ENCODE peak calls at places on chromosomes 6 and 20, in four cellular contexts. One of them, this sample, is unnamed.

GRCh38 chr20:59017493-59018231 is 1.6 kb upstream of the TUBB1 start:
- DNase-seq in K562: no peak
- DNase-seq in GM12878: no peak
- DNase-seq in HepG2: no peak
- DNase-seq in this sample: no peak

GRCh38 chr6:35165630-35166071 is 24.5 kb upstream of the TCP11 start:
- DNase-seq in K562: no peak
- DNase-seq in GM12878: peak
- DNase-seq in HepG2: peak
- DNase-seq in this sample: no peak

GRCh38 chr6:47034919-47035318 is 7.2 kb downstream of the ADGRF1 start:
- DNase-seq in K562: no peak
- DNase-seq in GM12878: no peak
- DNase-seq in HepG2: no peak
- DNase-seq in this sample: peak

GRCh38 chr6:80094017-80094416 is 12.5 kb upstream of the BCKDHB start:
- DNase-seq in K562: peak
- DNase-seq in GM12878: no peak
- DNase-seq in HepG2: no peak
- DNase-seq in this sample: peak

GRCh38 chr6:83838727-83839126 is 14.4 kb upstream of the RIPPLY2 start:
- DNase-seq in K562: no peak
- DNase-seq in GM12878: no peak
- DNase-seq in HepG2: no peak
- DNase-seq in this sample: no peak

GRCh38 chr6:142803027-142803426 is 141.9 kb downstream of the HIVEP2 start:
- DNase-seq in K562: no peak
- DNase-seq in GM12878: no peak
- DNase-seq in HepG2: no peak
- DNase-seq in this sample: no peak

GRCh38 chr20:63640086-63640485 is 13.1 kb downstream of the STMN3 start:
- DNase-seq in K562: no peak
- DNase-seq in GM12878: no peak
- DNase-seq in HepG2: no peak
- DNase-seq in this sample: no peak

GRCh38 chr20:32282461-32282860 is 5.0 kb downstream of the KIF3B start:
- DNase-seq in K562: no peak
- DNase-seq in GM12878: no peak
- DNase-seq in HepG2: no peak
- DNase-seq in this sample: no peak

GRCh38 chr6:71349395-71349794 is 60.8 kb downstream of the OGFRL1 start:
- DNase-seq in K562: peak
- DNase-seq in GM12878: no peak
- DNase-seq in HepG2: peak
- DNase-seq in this sample: peak

GRCh38 chr6:75735491-75736186 is 13.4 kb upstream of the MYO6 start:
- DNase-seq in K562: no peak
- DNase-seq in GM12878: peak
- DNase-seq in HepG2: peak
- DNase-seq in this sample: no peak

GRCh38 chr6:109381747-109382575 is at the start of gene CD164:
- DNase-seq in K562: peak
- DNase-seq in GM12878: peak
- DNase-seq in HepG2: peak
- DNase-seq in this sample: peak

GRCh38 chr6:4323322-4323721 is 187.9 kb upstream of the ECI2 start:
- DNase-seq in K562: no peak
- DNase-seq in GM12878: no peak
- DNase-seq in HepG2: no peak
- DNase-seq in this sample: no peak

GRCh38 chr20:64153861-64154589 is 10.2 kb upstream of the MYT1 start:
- DNase-seq in K562: no peak
- DNase-seq in GM12878: no peak
- DNase-seq in HepG2: no peak
- DNase-seq in this sample: no peak

GRCh38 chr6:158769696-158770446 is 49.3 kb downstream of the EZR start:
- DNase-seq in K562: no peak
- DNase-seq in GM12878: no peak
- DNase-seq in HepG2: no peak
- DNase-seq in this sample: no peak

GRCh38 chr6:33205172-33206026 is 944 bp downstream of the HSD17B8 start:
- DNase-seq in K562: peak
- DNase-seq in GM12878: no peak
- DNase-seq in HepG2: no peak
- DNase-seq in this sample: peak

GRCh38 chr6:31498748-31499147 is 803 bp downstream of the MICB start:
- DNase-seq in K562: peak
- DNase-seq in GM12878: no peak
- DNase-seq in HepG2: no peak
- DNase-seq in this sample: no peak

GRCh38 chr6:99520855-99521556 is 5.8 kb upstream of the USP45 start:
- DNase-seq in K562: peak
- DNase-seq in GM12878: no peak
- DNase-seq in HepG2: peak
- DNase-seq in this sample: peak

GRCh38 chr6:152854086-152854795 is 103.6 kb downstream of the VIP start:
- DNase-seq in K562: no peak
- DNase-seq in GM12878: no peak
- DNase-seq in HepG2: no peak
- DNase-seq in this sample: peak

GRCh38 chr6:152845421-152845820 is 94.8 kb downstream of the VIP start:
- DNase-seq in K562: no peak
- DNase-seq in GM12878: no peak
- DNase-seq in HepG2: no peak
- DNase-seq in this sample: no peak

GRCh38 chr6:152846825-152847224 is 96.2 kb downstream of the VIP start:
- DNase-seq in K562: no peak
- DNase-seq in GM12878: no peak
- DNase-seq in HepG2: peak
- DNase-seq in this sample: no peak

GRCh38 chr6:152848919-152849318 is 98.3 kb downstream of the VIP start:
- DNase-seq in K562: no peak
- DNase-seq in GM12878: no peak
- DNase-seq in HepG2: no peak
- DNase-seq in this sample: no peak
- TF ChIP-seq FOXM1 in K562: no peak
- TF ChIP-seq FOXM1 in GM12878: no peak
- TF ChIP-seq FOXM1 in HepG2: no peak
- TF ChIP-seq FOXM1 in this sample: no peak

GRCh38 chr20:1617055-1617454 is 2.8 kb downstream of the SIRPB1 start:
- DNase-seq in K562: no peak
- DNase-seq in GM12878: no peak
- DNase-seq in HepG2: no peak
- DNase-seq in this sample: no peak
- TF ChIP-seq RFX5 in K562: no peak
- TF ChIP-seq RFX5 in GM12878: no peak
- TF ChIP-seq RFX5 in HepG2: no peak
- TF ChIP-seq RFX5 in this sample: no peak

GRCh38 chr6:48755315-48755714 is 644.3 kb upstream of the PTCHD4 start:
- DNase-seq in K562: no peak
- DNase-seq in GM12878: no peak
- DNase-seq in HepG2: no peak
- DNase-seq in this sample: no peak

GRCh38 chr6:48757661-48758060 is 646.7 kb upstream of the PTCHD4 start:
- DNase-seq in K562: no peak
- DNase-seq in GM12878: no peak
- DNase-seq in HepG2: no peak
- DNase-seq in this sample: no peak

GRCh38 chr6:48754631-48755030 is 643.6 kb upstream of the PTCHD4 start:
- DNase-seq in K562: no peak
- DNase-seq in GM12878: no peak
- DNase-seq in HepG2: no peak
- DNase-seq in this sample: no peak
- TF ChIP-seq FOXM1 in K562: no peak
- TF ChIP-seq FOXM1 in GM12878: no peak
- TF ChIP-seq FOXM1 in HepG2: no peak
- TF ChIP-seq FOXM1 in this sample: no peak

GRCh38 chr20:36920334-36920730 is 31.2 kb downstream of the SAMHD1 start:
- DNase-seq in K562: no peak
- DNase-seq in GM12878: no peak
- DNase-seq in HepG2: no peak
- DNase-seq in this sample: no peak

GRCh38 chr20:36917240-36917639 is 34.3 kb downstream of the SAMHD1 start:
- DNase-seq in K562: no peak
- DNase-seq in GM12878: no peak
- DNase-seq in HepG2: no peak
- DNase-seq in this sample: no peak

GRCh38 chr20:36917943-36918342 is 33.6 kb downstream of the SAMHD1 start:
- DNase-seq in K562: no peak
- DNase-seq in GM12878: no peak
- DNase-seq in HepG2: no peak
- DNase-seq in this sample: no peak

GRCh38 chr20:36916199-36916598 is 35.3 kb downstream of the SAMHD1 start:
- DNase-seq in K562: no peak
- DNase-seq in GM12878: no peak
- DNase-seq in HepG2: no peak
- DNase-seq in this sample: no peak

DNA sequence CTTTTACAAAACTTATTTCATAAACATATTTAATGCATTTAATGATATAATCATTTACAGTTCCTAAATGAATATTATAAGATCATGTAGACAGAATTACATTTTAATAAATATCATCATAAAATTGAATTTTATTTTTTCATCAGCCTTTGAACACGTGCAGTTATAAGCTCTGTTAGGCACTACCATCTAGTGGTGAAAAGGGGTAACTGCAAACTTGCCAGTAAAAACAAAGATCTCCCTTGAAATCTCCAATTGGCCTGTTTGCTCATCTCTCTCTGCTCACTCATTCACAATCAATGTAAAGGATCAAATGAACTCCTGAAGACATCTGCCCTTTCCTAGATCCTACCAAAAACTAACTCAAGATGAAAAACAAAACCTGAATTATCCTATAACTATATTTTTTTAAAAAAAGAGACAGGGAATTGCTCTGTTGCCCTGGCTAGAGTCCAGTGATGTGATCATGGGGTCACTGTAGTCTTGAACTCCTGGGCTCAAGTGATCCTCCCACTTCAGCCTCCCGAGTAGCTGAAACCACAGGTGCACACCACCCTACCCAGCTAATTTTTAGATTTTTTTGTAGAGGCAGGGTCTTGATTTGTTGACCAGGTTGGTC is 31.7 kb downstream of the SAMHD1 start:
- DNase-seq in K562: peak
- DNase-seq in GM12878: peak
- DNase-seq in HepG2: peak
- DNase-seq in this sample: peak
- TF ChIP-seq RFX5 in K562: no peak
- TF ChIP-seq RFX5 in GM12878: no peak
- TF ChIP-seq RFX5 in HepG2: no peak
- TF ChIP-seq RFX5 in this sample: no peak

GRCh38 chr6:12291083-12291784 is 1.1 kb downstream of the EDN1 start:
- DNase-seq in K562: no peak
- DNase-seq in GM12878: no peak
- DNase-seq in HepG2: no peak
- DNase-seq in this sample: peak

GRCh38 chr6:12290490-12290820 is 294 bp downstream of the EDN1 start:
- DNase-seq in K562: no peak
- DNase-seq in GM12878: no peak
- DNase-seq in HepG2: no peak
- DNase-seq in this sample: no peak

GRCh38 chr6:12288211-12288618 is 1.9 kb upstream of the EDN1 start:
- DNase-seq in K562: no peak
- DNase-seq in GM12878: no peak
- DNase-seq in HepG2: no peak
- DNase-seq in this sample: peak

GRCh38 chr6:12288844-12289654 is 1.1 kb upstream of the EDN1 start:
- DNase-seq in K562: peak
- DNase-seq in GM12878: peak
- DNase-seq in HepG2: peak
- DNase-seq in this sample: peak

GRCh38 chr6:12289655-12290489 is at the start of gene EDN1:
- DNase-seq in K562: peak
- DNase-seq in GM12878: peak
- DNase-seq in HepG2: peak
- DNase-seq in this sample: peak
- TF ChIP-seq FOXM1 in K562: no peak
- TF ChIP-seq FOXM1 in GM12878: peak
- TF ChIP-seq FOXM1 in HepG2: no peak
- TF ChIP-seq FOXM1 in this sample: peak

DNA sequence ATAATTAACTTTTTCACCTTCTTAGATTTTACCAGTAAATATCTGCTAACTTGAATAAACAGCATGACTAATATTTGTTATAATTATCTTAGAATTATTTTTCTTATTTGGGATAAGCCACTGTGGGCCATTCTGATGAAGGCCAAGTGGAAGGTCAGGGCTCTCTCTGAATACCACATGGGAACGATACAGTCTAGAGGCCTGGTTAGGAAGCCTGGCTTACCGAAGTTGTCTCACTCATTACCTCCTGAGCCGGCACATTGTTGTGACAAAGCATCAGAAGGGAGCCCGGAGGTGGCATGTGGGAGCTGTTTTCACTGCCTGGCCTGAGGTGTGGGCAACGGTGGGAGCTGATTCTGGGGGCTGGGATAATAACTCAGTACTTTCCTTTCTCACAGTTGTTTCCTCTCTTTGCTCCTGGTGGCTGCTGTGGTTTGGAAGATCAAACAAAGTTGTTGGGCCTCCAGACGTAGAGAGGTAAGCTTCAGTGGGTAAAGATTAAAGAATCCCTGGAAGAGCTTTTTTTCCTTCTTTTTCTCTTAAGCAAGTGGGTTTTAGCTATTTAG is 29.2 kb downstream of the GFRA4 start:
- DNase-seq in K562: no peak
- DNase-seq in GM12878: no peak
- DNase-seq in HepG2: no peak
- DNase-seq in this sample: no peak
- TF ChIP-seq RFX5 in K562: no peak
- TF ChIP-seq RFX5 in GM12878: no peak
- TF ChIP-seq RFX5 in HepG2: no peak
- TF ChIP-seq RFX5 in this sample: no peak

This sample was measured in SK-N-SH.